ENCODE peak calls at places on chromosome 7, in five cellular contexts. One of them, this sample, is unnamed. For H3K4me1, the result is how much of the 10 kb centered on the place peaks cover.

GRCh38 chr7:108430664-108431063 is 25.6 kb downstream of the NRCAM start:
- DNase-seq in GM23338: no peak
- DNase-seq in body of pancreas: no peak
- DNase-seq in colonic mucosa: no peak
- DNase-seq in CD8-positive, alpha-beta memory T cell: no peak
- DNase-seq in this sample: no peak

GRCh38 chr7:143395187-143396149 is 13.2 kb downstream of the EPHA1 start:
- DNase-seq in GM23338: peak
- DNase-seq in body of pancreas: no peak
- DNase-seq in colonic mucosa: no peak
- DNase-seq in CD8-positive, alpha-beta memory T cell: no peak
- DNase-seq in this sample: no peak

GRCh38 chr7:150852371-150852905 is at the start of gene AOC1:
- DNase-seq in GM23338: peak
- DNase-seq in body of pancreas: no peak
- DNase-seq in colonic mucosa: peak
- DNase-seq in CD8-positive, alpha-beta memory T cell: no peak
- DNase-seq in this sample: peak

GRCh38 chr7:87933605-87933952 is 472 bp upstream of the ADAM22 start:
- DNase-seq in GM23338: no peak
- DNase-seq in body of pancreas: no peak
- DNase-seq in colonic mucosa: no peak
- DNase-seq in CD8-positive, alpha-beta memory T cell: no peak
- DNase-seq in this sample: no peak

GRCh38 chr7:115763347-115763746 is 267.2 kb downstream of the TFEC start:
- DNase-seq in GM23338: peak
- DNase-seq in body of pancreas: no peak
- DNase-seq in colonic mucosa: no peak
- DNase-seq in CD8-positive, alpha-beta memory T cell: no peak
- DNase-seq in this sample: no peak

GRCh38 chr7:114889646-114890285 is 32.1 kb upstream of the MDFIC start:
- DNase-seq in GM23338: peak
- DNase-seq in body of pancreas: no peak
- DNase-seq in colonic mucosa: no peak
- DNase-seq in CD8-positive, alpha-beta memory T cell: no peak
- DNase-seq in this sample: peak

GRCh38 chr7:121286742-121287699 is 41.8 kb upstream of the WNT16 start:
- DNase-seq in GM23338: no peak
- DNase-seq in body of pancreas: no peak
- DNase-seq in colonic mucosa: no peak
- DNase-seq in CD8-positive, alpha-beta memory T cell: no peak
- DNase-seq in this sample: no peak

GRCh38 chr7:121023683-121024507 is 35.4 kb downstream of the CPED1 start:
- DNase-seq in GM23338: no peak
- DNase-seq in body of pancreas: no peak
- DNase-seq in colonic mucosa: no peak
- DNase-seq in CD8-positive, alpha-beta memory T cell: no peak
- DNase-seq in this sample: peak

GRCh38 chr7:106178593-106179134 is 66.6 kb upstream of the SYPL1 start:
- DNase-seq in GM23338: no peak
- DNase-seq in body of pancreas: peak
- DNase-seq in colonic mucosa: no peak
- DNase-seq in CD8-positive, alpha-beta memory T cell: no peak
- DNase-seq in this sample: peak

GRCh38 chr7:158959954-158960353 is 103.6 kb downstream of the DYNC2I1 start:
- DNase-seq in GM23338: no peak
- DNase-seq in body of pancreas: no peak
- DNase-seq in colonic mucosa: no peak
- DNase-seq in CD8-positive, alpha-beta memory T cell: no peak
- DNase-seq in this sample: no peak

GRCh38 chr7:92767427-92767826 is 68.9 kb downstream of the CDK6 start:
- DNase-seq in GM23338: no peak
- DNase-seq in body of pancreas: no peak
- DNase-seq in colonic mucosa: no peak
- DNase-seq in CD8-positive, alpha-beta memory T cell: no peak
- DNase-seq in this sample: no peak

GRCh38 chr7:103540986-103541385 is 95.0 kb upstream of the SLC26A5 start:
- DNase-seq in GM23338: no peak
- DNase-seq in body of pancreas: peak
- DNase-seq in colonic mucosa: no peak
- DNase-seq in CD8-positive, alpha-beta memory T cell: no peak
- DNase-seq in this sample: no peak

GRCh38 chr7:47586925-47587324 is 5.0 kb upstream of the TNS3 start:
- DNase-seq in GM23338: peak
- DNase-seq in body of pancreas: no peak
- DNase-seq in colonic mucosa: no peak
- DNase-seq in CD8-positive, alpha-beta memory T cell: no peak
- DNase-seq in this sample: peak

GRCh38 chr7:41996381-41997035 is 240.5 kb downstream of the GLI3 start:
- DNase-seq in GM23338: no peak
- DNase-seq in body of pancreas: no peak
- DNase-seq in colonic mucosa: no peak
- DNase-seq in CD8-positive, alpha-beta memory T cell: no peak
- DNase-seq in this sample: no peak

GRCh38 chr7:95662987-95663386 is 66.7 kb upstream of the PDK4 start:
- DNase-seq in GM23338: no peak
- DNase-seq in body of pancreas: no peak
- DNase-seq in colonic mucosa: no peak
- DNase-seq in CD8-positive, alpha-beta memory T cell: no peak
- DNase-seq in this sample: no peak

GRCh38 chr7:138239244-138239643 is 163.0 kb downstream of the AKR1D1 start:
- DNase-seq in GM23338: no peak
- DNase-seq in body of pancreas: no peak
- DNase-seq in colonic mucosa: no peak
- DNase-seq in CD8-positive, alpha-beta memory T cell: no peak
- DNase-seq in this sample: no peak

GRCh38 chr7:46776790-46777189 is 805.1 kb downstream of the TNS3 start:
- DNase-seq in GM23338: peak
- DNase-seq in body of pancreas: no peak
- DNase-seq in colonic mucosa: no peak
- DNase-seq in CD8-positive, alpha-beta memory T cell: no peak
- DNase-seq in this sample: no peak

GRCh38 chr7:13282377-13282980 is 595.0 kb downstream of the ARL4A start:
- DNase-seq in GM23338: peak
- DNase-seq in body of pancreas: no peak
- DNase-seq in colonic mucosa: no peak
- DNase-seq in CD8-positive, alpha-beta memory T cell: no peak
- DNase-seq in this sample: peak

GRCh38 chr7:117132385-117133120 is 179.3 kb downstream of the ST7 start:
- DNase-seq in GM23338: no peak
- DNase-seq in body of pancreas: no peak
- DNase-seq in colonic mucosa: no peak
- DNase-seq in CD8-positive, alpha-beta memory T cell: no peak
- DNase-seq in this sample: no peak

GRCh38 chr7:65509368-65510186 is 135.9 kb downstream of the ZNF92 start:
- DNase-seq in GM23338: peak
- DNase-seq in body of pancreas: no peak
- DNase-seq in colonic mucosa: no peak
- DNase-seq in CD8-positive, alpha-beta memory T cell: peak
- DNase-seq in this sample: no peak

GRCh38 chr7:50718876-50719275 is 63.8 kb downstream of the GRB10 start:
- DNase-seq in GM23338: no peak
- DNase-seq in body of pancreas: no peak
- DNase-seq in colonic mucosa: no peak
- DNase-seq in CD8-positive, alpha-beta memory T cell: no peak
- DNase-seq in this sample: no peak

GRCh38 chr7:76507723-76508406 is 2.5 kb upstream of the UPK3B start:
- DNase-seq in GM23338: peak
- DNase-seq in body of pancreas: no peak
- DNase-seq in colonic mucosa: no peak
- DNase-seq in CD8-positive, alpha-beta memory T cell: no peak
- DNase-seq in this sample: peak

GRCh38 chr7:35285799-35286198 is 31.9 kb upstream of the TBX20 start:
- DNase-seq in GM23338: no peak
- DNase-seq in body of pancreas: no peak
- DNase-seq in colonic mucosa: no peak
- DNase-seq in CD8-positive, alpha-beta memory T cell: no peak
- DNase-seq in this sample: no peak

GRCh38 chr7:121001932-121002754 is 13.6 kb downstream of the CPED1 start:
- DNase-seq in GM23338: no peak
- DNase-seq in body of pancreas: no peak
- DNase-seq in colonic mucosa: no peak
- DNase-seq in CD8-positive, alpha-beta memory T cell: no peak
- DNase-seq in this sample: no peak

GRCh38 chr7:150988230-150989226 is 2.3 kb upstream of the NOS3 start:
- DNase-seq in GM23338: peak
- DNase-seq in body of pancreas: peak
- DNase-seq in colonic mucosa: peak
- DNase-seq in CD8-positive, alpha-beta memory T cell: peak
- DNase-seq in this sample: peak

GRCh38 chr7:29471444-29472138 is 92.0 kb upstream of the PRR15 start:
- DNase-seq in GM23338: no peak
- DNase-seq in body of pancreas: no peak
- DNase-seq in colonic mucosa: peak
- DNase-seq in CD8-positive, alpha-beta memory T cell: no peak
- DNase-seq in this sample: peak

GRCh38 chr7:133794490-133794889 is 332.6 kb upstream of the LRGUK start:
- DNase-seq in GM23338: no peak
- DNase-seq in body of pancreas: no peak
- DNase-seq in colonic mucosa: no peak
- DNase-seq in CD8-positive, alpha-beta memory T cell: no peak
- DNase-seq in this sample: no peak

GRCh38 chr7:70570029-70570428 is 561.9 kb upstream of the GALNT17 start:
- DNase-seq in GM23338: no peak
- DNase-seq in body of pancreas: no peak
- DNase-seq in colonic mucosa: no peak
- DNase-seq in CD8-positive, alpha-beta memory T cell: no peak
- DNase-seq in this sample: no peak

GRCh38 chr7:70571403-70571911 is 560.5 kb upstream of the GALNT17 start:
- DNase-seq in GM23338: no peak
- DNase-seq in body of pancreas: no peak
- DNase-seq in colonic mucosa: peak
- DNase-seq in CD8-positive, alpha-beta memory T cell: no peak
- DNase-seq in this sample: peak

GRCh38 chr7:70568674-70569334 is 563.1 kb upstream of the GALNT17 start:
- DNase-seq in GM23338: no peak
- DNase-seq in body of pancreas: peak
- DNase-seq in colonic mucosa: peak
- DNase-seq in CD8-positive, alpha-beta memory T cell: no peak
- DNase-seq in this sample: peak

GRCh38 chr7:70570961-70571360 is 561.0 kb upstream of the GALNT17 start:
- DNase-seq in GM23338: no peak
- DNase-seq in body of pancreas: no peak
- DNase-seq in colonic mucosa: no peak
- DNase-seq in CD8-positive, alpha-beta memory T cell: no peak
- DNase-seq in this sample: no peak

DNA sequence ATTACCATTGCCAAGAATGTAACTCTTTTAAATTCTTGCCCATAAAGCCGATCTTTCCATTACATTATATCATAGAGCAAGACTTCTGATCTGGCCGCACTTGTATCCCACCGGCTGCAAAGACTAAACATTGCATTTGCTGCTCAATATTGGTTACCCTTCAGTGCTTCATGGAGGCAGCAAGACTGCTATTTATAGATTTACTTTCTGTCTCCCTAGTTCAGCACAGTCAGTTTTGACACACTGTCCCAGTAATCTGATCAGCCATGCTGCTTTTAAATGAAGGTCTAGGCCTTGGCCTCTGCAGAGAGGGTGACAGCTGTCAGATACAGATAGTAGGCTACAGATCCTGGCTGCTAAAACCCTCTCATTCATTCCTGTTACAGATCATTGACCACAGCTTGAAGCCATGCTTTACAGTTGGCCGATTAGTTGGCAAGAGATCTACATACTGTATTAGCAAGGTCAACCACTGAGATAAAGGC is 562.6 kb upstream of the GALNT17 start:
- DNase-seq in GM23338: no peak
- DNase-seq in body of pancreas: no peak
- DNase-seq in colonic mucosa: no peak
- DNase-seq in CD8-positive, alpha-beta memory T cell: no peak
- DNase-seq in this sample: no peak
- H3K4me1 ChIP-seq in GM23338: under half
- H3K4me1 ChIP-seq in body of pancreas: under half
- H3K4me1 ChIP-seq in colonic mucosa: under half
- H3K4me1 ChIP-seq in CD8-positive, alpha-beta memory T cell: under half
- H3K4me1 ChIP-seq in this sample: half or more

GRCh38 chr7:27188666-27189559 is 3.9 kb upstream of the HOXA11 start:
- DNase-seq in GM23338: peak
- DNase-seq in body of pancreas: no peak
- DNase-seq in colonic mucosa: peak
- DNase-seq in CD8-positive, alpha-beta memory T cell: peak
- DNase-seq in this sample: no peak
- H3K4me1 ChIP-seq in GM23338: half or more
- H3K4me1 ChIP-seq in body of pancreas: half or more
- H3K4me1 ChIP-seq in colonic mucosa: under half
- H3K4me1 ChIP-seq in CD8-positive, alpha-beta memory T cell: half or more
- H3K4me1 ChIP-seq in this sample: under half

GRCh38 chr7:155106356-155106755 is 36.2 kb downstream of the HTR5A start:
- DNase-seq in GM23338: no peak
- DNase-seq in body of pancreas: no peak
- DNase-seq in colonic mucosa: no peak
- DNase-seq in CD8-positive, alpha-beta memory T cell: no peak
- DNase-seq in this sample: no peak
- H3K4me1 ChIP-seq in GM23338: under half
- H3K4me1 ChIP-seq in body of pancreas: under half
- H3K4me1 ChIP-seq in colonic mucosa: under half
- H3K4me1 ChIP-seq in CD8-positive, alpha-beta memory T cell: under half
- H3K4me1 ChIP-seq in this sample: under half

GRCh38 chr7:69654381-69654780 is 56.1 kb downstream of the AUTS2 start:
- DNase-seq in GM23338: no peak
- DNase-seq in body of pancreas: peak
- DNase-seq in colonic mucosa: peak
- DNase-seq in CD8-positive, alpha-beta memory T cell: no peak
- DNase-seq in this sample: no peak

GRCh38 chr7:69656890-69657289 is 58.6 kb downstream of the AUTS2 start:
- DNase-seq in GM23338: no peak
- DNase-seq in body of pancreas: peak
- DNase-seq in colonic mucosa: no peak
- DNase-seq in CD8-positive, alpha-beta memory T cell: no peak
- DNase-seq in this sample: no peak

GRCh38 chr7:69654849-69655707 is 56.8 kb downstream of the AUTS2 start:
- DNase-seq in GM23338: peak
- DNase-seq in body of pancreas: no peak
- DNase-seq in colonic mucosa: no peak
- DNase-seq in CD8-positive, alpha-beta memory T cell: no peak
- DNase-seq in this sample: no peak

GRCh38 chr7:69657331-69657730 is 59.1 kb downstream of the AUTS2 start:
- DNase-seq in GM23338: no peak
- DNase-seq in body of pancreas: no peak
- DNase-seq in colonic mucosa: no peak
- DNase-seq in CD8-positive, alpha-beta memory T cell: no peak
- DNase-seq in this sample: no peak

DNA sequence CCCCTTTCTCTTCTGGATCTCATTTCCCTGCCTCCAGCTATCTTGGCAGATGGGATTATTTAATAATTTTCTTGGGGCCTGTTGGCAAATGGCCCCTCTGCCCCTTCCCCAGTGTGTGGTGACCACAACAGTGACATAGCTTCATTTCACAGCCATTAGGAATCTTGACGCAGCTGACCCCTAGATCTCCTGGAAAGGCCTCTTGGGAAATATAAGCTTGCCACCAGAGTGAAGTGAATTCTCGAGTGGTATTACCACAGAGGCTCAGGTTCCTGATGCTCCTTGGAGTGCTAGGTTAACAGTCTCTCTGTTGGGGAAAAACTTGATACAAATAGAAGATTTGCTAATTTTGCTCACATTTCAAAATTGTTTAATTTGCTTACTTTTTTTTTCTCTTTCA is 57.8 kb downstream of the AUTS2 start:
- DNase-seq in GM23338: no peak
- DNase-seq in body of pancreas: no peak
- DNase-seq in colonic mucosa: no peak
- DNase-seq in CD8-positive, alpha-beta memory T cell: no peak
- DNase-seq in this sample: no peak
- H3K4me1 ChIP-seq in GM23338: under half
- H3K4me1 ChIP-seq in body of pancreas: under half
- H3K4me1 ChIP-seq in colonic mucosa: under half
- H3K4me1 ChIP-seq in CD8-positive, alpha-beta memory T cell: under half
- H3K4me1 ChIP-seq in this sample: under half

This sample was measured in hepatocyte.